ENCODE peak calls at places on chromosomes 16 and 17, in six cellular contexts. Y, N, R, H, V and M are unnamed samples.
A peak's percentile ranks its signal among the peaks of the same experiment; 100 is the strongest.

GRCh38 chr16:53429221-53429943 is 4.9 kb upstream of the RBL2 start:
- DNase-seq in N (no peak), R (peak; percentile 85), Y (no peak), V (peak; percentile 38), H (no peak), M (no peak)

GRCh38 chr17:44159519-44160210 is 10.8 kb upstream of the ASB16 start:
- DNase-seq in N (no peak), R (peak; percentile 51), V (no peak), Y (no peak), H (no peak), M (no peak)

GRCh38 chr17:72725432-72726068 is 366.9 kb downstream of the SLC39A11 start:
- DNase-seq in R (peak; percentile 78), N (no peak), V (peak; percentile 49), Y (no peak), H (peak; percentile 78), M (no peak)

GRCh38 chr17:40801157-40801556 is 1.4 kb upstream of the KRT28 start:
- DNase-seq in Y (no peak), V (no peak), N (no peak), R (no peak), H (no peak), M (no peak)

GRCh38 chr16:21599994-21600773 is 807 bp downstream of the METTL9 start:
- DNase-seq in R (peak; percentile 49), N (no peak), Y (no peak), V (peak; percentile 22), H (no peak), M (no peak)

GRCh38 chr16:54180421-54181359 is 105.9 kb downstream of the IRX3 start:
- DNase-seq in H (no peak), R (no peak), V (no peak), N (no peak), Y (no peak), M (no peak)

GRCh38 chr16:74020086-74020670 is 276.4 kb upstream of the PSMD7 start:
- DNase-seq in Y (no peak), V (no peak), N (no peak), R (no peak), H (no peak), M (no peak)

GRCh38 chr16:57985204-57986121 is 14.5 kb upstream of the CNGB1 start:
- DNase-seq in Y (no peak), H (no peak), R (no peak), N (no peak), V (no peak), M (no peak)

GRCh38 chr17:73091770-73092517 is 544 bp downstream of the SLC39A11 start:
- DNase-seq in Y (no peak), H (no peak), N (no peak), V (peak; percentile 57), R (no peak), M (no peak)

GRCh38 chr17:63819585-63820537 is 7.4 kb upstream of the PSMC5 start:
- DNase-seq in V (no peak), N (no peak), R (no peak), H (no peak), Y (no peak), M (no peak)

GRCh38 chr17:44655983-44656700 is at the start of gene MEIOC:
- DNase-seq in R (no peak), Y (peak; percentile 61), H (no peak), N (no peak), V (peak; percentile 6), M (no peak)

GRCh38 chr17:41492771-41493170 is 3.1 kb upstream of the KRT36 start:
- DNase-seq in Y (no peak), V (no peak), H (peak; percentile 53), R (peak; percentile 85), N (no peak), M (no peak)

GRCh38 chr16:4371481-4372314 is at the start of gene VASN:
- DNase-seq in N (no peak), Y (no peak), V (peak; percentile 80), H (peak; percentile 91), R (peak; percentile 76), M (no peak)

GRCh38 chr17:6420173-6420641 is 14.7 kb downstream of the AIPL1 start:
- DNase-seq in H (peak; percentile 66), N (no peak), R (peak; percentile 47), Y (no peak), V (peak; percentile 16), M (no peak)

GRCh38 chr17:78798695-78799559 is 16.9 kb upstream of the CYTH1 start:
- DNase-seq in H (no peak), R (peak; percentile 47), V (no peak), Y (no peak), N (no peak), M (no peak)

GRCh38 chr16:87443964-87444363 is 48.9 kb downstream of the ZCCHC14 start:
- DNase-seq in N (no peak), Y (no peak), R (no peak), V (no peak), H (no peak), M (no peak)

GRCh38 chr16:88034770-88035169 is 83.5 kb downstream of the BANP start:
- DNase-seq in N (no peak), V (no peak), Y (no peak), R (no peak), H (no peak), M (no peak)

GRCh38 chr16:66881014-66881417 is 701 bp downstream of the PDP2 start:
- DNase-seq in V (no peak), R (no peak), N (no peak), H (no peak), Y (no peak), M (no peak)

GRCh38 chr16:19589771-19590302 is 34.3 kb downstream of the VPS35L start:
- DNase-seq in H (no peak), R (peak; percentile 81), Y (no peak), V (no peak), N (no peak), M (no peak)

GRCh38 chr16:69039333-69039941 is 66.0 kb upstream of the HAS3 start:
- DNase-seq in V (no peak), H (no peak), R (peak; percentile 79), N (no peak), Y (no peak), M (no peak)

GRCh38 chr17:50841277-50841948 is 6.0 kb downstream of the WFIKKN2 start:
- DNase-seq in N (no peak), R (no peak), H (no peak), Y (no peak), V (no peak), M (no peak)

GRCh38 chr17:49361129-49361901 is 735 bp downstream of the ZNF652 start:
- DNase-seq in V (peak; percentile 48), H (peak; percentile 77), R (peak; percentile 26), Y (no peak), N (no peak), M (peak; percentile 52)

GRCh38 chr17:76538281-76538931 is 897 bp upstream of the CYGB start:
- DNase-seq in N (no peak), R (no peak), H (peak; percentile 68), V (no peak), Y (no peak), M (no peak)

GRCh38 chr16:27690604-27691003 is 140.7 kb downstream of the KATNIP start:
- DNase-seq in V (peak; percentile 6), N (no peak), R (peak; percentile 68), Y (no peak), H (peak; percentile 57), M (no peak)

GRCh38 chr17:34486781-34487180 is 92.6 kb upstream of the TMEM132E start:
- DNase-seq in V (no peak), Y (no peak), H (no peak), N (no peak), R (no peak), M (no peak)

GRCh38 chr17:34487616-34488015 is 91.8 kb upstream of the TMEM132E start:
- DNase-seq in R (no peak), Y (no peak), N (no peak), H (no peak), V (no peak), M (no peak)

GRCh38 chr17:34484193-34484733 is 95.1 kb upstream of the TMEM132E start:
- DNase-seq in H (no peak), R (no peak), Y (no peak), N (no peak), V (no peak), M (no peak)

GRCh38 chr17:34485999-34486398 is 93.4 kb upstream of the TMEM132E start:
- DNase-seq in H (no peak), Y (no peak), V (no peak), N (no peak), R (no peak), M (no peak)
- H3K4me3 ChIP-seq in H (no peak overlapping the region), Y (no peak overlapping the region), V (no peak overlapping the region), N (no peak overlapping the region), R (no peak overlapping the region), M (no peak overlapping the region)

GRCh38 chr16:75106351-75107274 is 10.0 kb downstream of the LDHD start:
- DNase-seq in H (peak; percentile 53), Y (no peak), R (no peak), N (no peak), V (no peak), M (no peak)

GRCh38 chr16:75109732-75110243 is 6.8 kb downstream of the LDHD start:
- DNase-seq in Y (no peak), V (peak; percentile 50), R (no peak), N (no peak), H (peak; percentile 61), M (no peak)

GRCh38 chr16:75110637-75111513 is 5.7 kb downstream of the LDHD start:
- DNase-seq in R (peak; percentile 95), H (peak; percentile 92), V (peak; percentile 91), N (no peak), Y (peak; percentile 83), M (peak; percentile 71)

GRCh38 chr16:75107505-75107904 is 9.1 kb downstream of the LDHD start:
- DNase-seq in Y (no peak), H (peak; percentile 49), R (no peak), V (no peak), N (no peak), M (no peak)

GRCh38 chr16:75108792-75109731 is 7.5 kb downstream of the LDHD start:
- DNase-seq in V (peak; percentile 95), N (no peak), R (peak; percentile 90), H (peak; percentile 95), Y (no peak), M (no peak)
- H3K4me3 ChIP-seq in V (no peak overlapping the region), N (no peak overlapping the region), R (no peak overlapping the region), H (no peak overlapping the region), Y (no peak overlapping the region), M (peak overlapping the region; percentile 31)

GRCh38 chr17:37503148-37503547 is 13.5 kb downstream of the DUSP14 start:
- DNase-seq in R (peak; percentile 52), Y (no peak), H (no peak), N (no peak), V (no peak), M (no peak)

GRCh38 chr17:37510056-37510455 is 20.4 kb downstream of the DUSP14 start:
- DNase-seq in R (no peak), N (no peak), V (no peak), Y (no peak), H (no peak), M (no peak)

GRCh38 chr17:37505333-37505732 is 15.6 kb downstream of the DUSP14 start:
- DNase-seq in V (no peak), R (no peak), H (no peak), N (no peak), Y (no peak), M (no peak)

GRCh38 chr17:37507108-37507507 is 17.4 kb downstream of the DUSP14 start:
- DNase-seq in Y (no peak), N (no peak), V (no peak), H (no peak), R (no peak), M (no peak)

GRCh38 chr17:37506678-37507077 is 17.0 kb downstream of the DUSP14 start:
- DNase-seq in N (no peak), H (no peak), Y (peak; percentile 47), R (peak; percentile 60), V (no peak), M (no peak)
- H3K4me3 ChIP-seq in N (no peak overlapping the region), H (no peak overlapping the region), Y (no peak overlapping the region), R (no peak overlapping the region), V (no peak overlapping the region), M (no peak overlapping the region)

GRCh38 chr17:68296217-68297140 is 5.2 kb downstream of the ARSG start:
- DNase-seq in R (no peak), V (peak; percentile 34), Y (no peak), H (no peak), N (no peak), M (no peak)
- H3K4me3 ChIP-seq in R (no peak overlapping the region), V (no peak overlapping the region), Y (no peak overlapping the region), H (no peak overlapping the region), N (no peak overlapping the region), M (no peak overlapping the region)